ENCODE peak calls at places on chromosomes 1 and 21, in four cellular contexts. Y is EH; S is activated T-helper 2 cell treated with anti-CD3 and anti-CD28 coated beads, Interferon-gamma antibody, Interleukin-2, Interleukin-4, amounts not matched to agents 10 μg/mL and 5 μg/mL and 100 μg/mL, durations not matched to agents 14 hours and 24 hours and 36 hours; B is Jurkat, Clone E6-1. Z is an unnamed sample.

GRCh38 chr1:65459397-65459768 is 38.9 kb downstream of the LEPR start:
- DNase-seq in Y (peak), S (no peak), B (peak), Z (peak)

GRCh38 chr1:43054961-43055360 is 96.3 kb upstream of the SLC2A1 start:
- DNase-seq in Y (peak), S (no peak), B (no peak), Z (no peak)

GRCh38 chr1:94621802-94622201 is 80.2 kb upstream of the F3 start:
- DNase-seq in Y (peak), S (no peak), B (no peak), Z (no peak)

GRCh38 chr21:38295997-38296764 is 39.4 kb downstream of the KCNJ15 start:
- DNase-seq in Y (peak), S (no peak), B (no peak), Z (no peak)

GRCh38 chr1:247854899-247855545 is 2.0 kb upstream of the TRIM58 start:
- DNase-seq in Y (no peak), S (no peak), B (no peak), Z (no peak)

GRCh38 chr1:167717351-167717750 is 4.4 kb upstream of the MPZL1 start:
- DNase-seq in Y (peak), S (no peak), B (no peak), Z (no peak)

GRCh38 chr1:7220007-7220406 is 434.8 kb downstream of the CAMTA1 start:
- DNase-seq in Y (peak), S (no peak), B (no peak), Z (no peak)

GRCh38 chr1:34858901-34859441 is 578 bp downstream of the SMIM12 start:
- DNase-seq in Y (peak), S (peak), B (no peak), Z (peak)

GRCh38 chr1:32138965-32139364 is 31.1 kb downstream of the KPNA6 start:
- DNase-seq in Y (peak), S (no peak), B (no peak), Z (no peak)

GRCh38 chr1:224873645-224874369 is 55.7 kb upstream of the DNAH14 start:
- DNase-seq in Y (peak), S (no peak), B (no peak), Z (no peak)

GRCh38 chr1:103788377-103788776 is 38.7 kb downstream of the AMY1C start:
- DNase-seq in Y (peak), S (no peak), B (peak), Z (no peak)